ENCODE peak calls at places on chromosomes 4 and X, in six cellular contexts. K, T, W, J, C and D are unnamed samples.

GRCh38 chrX:27439771-27440170 is 23.4 kb downstream of the PPP4R3C start:
- DNase-seq in K (no peak), T (no peak), W (no peak), J (no peak), C (no peak), D (no peak)

GRCh38 chrX:9609987-9610386 is 145.1 kb downstream of the TBL1X start:
- DNase-seq in K (no peak), T (no peak), W (no peak), J (no peak), C (no peak), D (no peak)

GRCh38 chr4:40152642-40153041 is 44.2 kb upstream of the RHOH start:
- DNase-seq in K (no peak), T (no peak), W (no peak), J (no peak), C (no peak), D (no peak)

GRCh38 chr4:107213410-107213809 is 177.3 kb upstream of the DKK2 start:
- DNase-seq in K (no peak), T (no peak), W (no peak), J (no peak), C (no peak), D (no peak)

GRCh38 chr4:105306820-105307219 is 160.1 kb downstream of the TET2 start:
- DNase-seq in K (no peak), T (no peak), W (no peak), J (no peak), C (no peak), D (no peak)

GRCh38 chr4:22363071-22363470 is 152.8 kb downstream of the ADGRA3 start:
- DNase-seq in K (no peak), T (peak), W (no peak), J (no peak), C (no peak), D (no peak)

GRCh38 chrX:115232933-115233496 is 881 bp downstream of the LRCH2 start:
- DNase-seq in K (no peak), T (no peak), W (no peak), J (no peak), C (no peak), D (no peak)

GRCh38 chrX:16185725-16186136 is 18.4 kb downstream of the MAGEB17 start:
- DNase-seq in K (no peak), T (peak), W (no peak), J (no peak), C (peak), D (no peak)

GRCh38 chr4:6633091-6633906 is 7.2 kb upstream of the MRFAP1 start:
- DNase-seq in K (no peak), T (peak), W (peak), J (no peak), C (peak), D (no peak)

GRCh38 chrX:152824841-152825374 is 5.6 kb downstream of the CETN2 start:
- DNase-seq in K (no peak), T (peak), W (no peak), J (no peak), C (no peak), D (no peak)

GRCh38 chr4:82138376-82138775 is 235.4 kb downstream of the HNRNPD start:
- DNase-seq in K (no peak), T (peak), W (peak), J (no peak), C (no peak), D (no peak)

GRCh38 chrX:134144231-134144630 is 92.8 kb upstream of the CCDC160 start:
- DNase-seq in K (no peak), T (peak), W (peak), J (no peak), C (peak), D (no peak)

GRCh38 chrX:21946925-21947641 is 6.6 kb downstream of the SMS start:
- DNase-seq in K (no peak), T (peak), W (no peak), J (no peak), C (peak), D (peak)

GRCh38 chr4:65983062-65983461 is 312.8 kb upstream of the EPHA5 start:
- DNase-seq in K (no peak), T (no peak), W (no peak), J (no peak), C (no peak), D (no peak)

GRCh38 chr4:110793381-110793801 is 170.5 kb upstream of the PITX2 start:
- DNase-seq in K (no peak), T (peak), W (no peak), J (no peak), C (peak), D (no peak)

GRCh38 chrX:74119016-74119910 is 184.7 kb upstream of the ZCCHC13 start:
- DNase-seq in K (no peak), T (peak), W (peak), J (no peak), C (peak), D (no peak)

GRCh38 chr4:139301821-139302611 is at the start of gene NDUFC1:
- DNase-seq in K (no peak), T (peak), W (peak), J (peak), C (peak), D (peak)

GRCh38 chr4:184193556-184194525 is 23.8 kb downstream of the ENPP6 start:
- DNase-seq in K (no peak), T (no peak), W (no peak), J (no peak), C (no peak), D (no peak)

GRCh38 chr4:78569291-78569821 is 17.8 kb downstream of the ANXA3 start:
- DNase-seq in K (no peak), T (peak), W (peak), J (no peak), C (peak), D (no peak)

GRCh38 chr4:14264437-14264836 is 636.9 kb upstream of the BOD1L1 start:
- DNase-seq in K (no peak), T (peak), W (peak), J (no peak), C (no peak), D (peak)

GRCh38 chrX:125205084-125205917 is 114.4 kb upstream of the TEX13C start:
- DNase-seq in K (peak), T (no peak), W (no peak), J (peak), C (peak), D (peak)

GRCh38 chr4:67765928-67766327 is 11.7 kb upstream of the GNRHR start:
- DNase-seq in K (no peak), T (peak), W (no peak), J (no peak), C (no peak), D (no peak)

GRCh38 chrX:55007633-55008032 is 7.5 kb downstream of the APEX2 start:
- DNase-seq in K (no peak), T (peak), W (peak), J (no peak), C (peak), D (no peak)

GRCh38 chrX:154083134-154083517 is 14.4 kb downstream of the MECP2 start:
- DNase-seq in K (no peak), T (no peak), W (no peak), J (no peak), C (peak), D (no peak)

GRCh38 chr4:168335621-168336020 is 17.1 kb upstream of the DDX60 start:
- DNase-seq in K (no peak), T (peak), W (no peak), J (no peak), C (peak), D (no peak)

GRCh38 chr4:137156054-137156453 is 376.2 kb downstream of the PCDH18 start:
- DNase-seq in K (no peak), T (peak), W (no peak), J (no peak), C (peak), D (no peak)

GRCh38 chrX:20252392-20253231 is 14.1 kb downstream of the RPS6KA3 start:
- DNase-seq in K (no peak), T (peak), W (peak), J (peak), C (peak), D (peak)

GRCh38 chr4:109576462-109576861 is 16.4 kb downstream of the MCUB start:
- DNase-seq in K (no peak), T (peak), W (peak), J (no peak), C (peak), D (no peak)

GRCh38 chrX:105471597-105471996 is 251.1 kb upstream of the TEX13A start:
- DNase-seq in K (no peak), T (no peak), W (no peak), J (no peak), C (no peak), D (no peak)

DNA sequence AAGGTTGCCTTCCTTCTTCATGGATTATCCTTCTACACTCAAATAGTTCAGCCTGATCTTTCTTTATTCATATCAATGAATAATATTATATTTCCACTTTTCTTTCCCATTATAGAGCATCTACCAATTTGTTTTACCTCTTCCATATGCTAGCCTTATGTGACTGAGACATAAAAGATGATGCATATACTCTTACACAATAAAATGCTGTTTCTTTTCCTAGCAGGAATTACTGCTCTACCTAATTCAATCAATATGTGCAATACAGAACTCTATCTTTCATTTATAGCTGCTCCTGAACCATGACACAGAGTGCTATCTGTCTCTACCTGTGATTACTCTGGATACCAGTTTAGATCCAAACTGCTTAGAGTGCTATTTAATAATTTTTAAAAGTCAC is 2334.0 kb downstream of the PCDH7 start:
- DNase-seq in K (no peak), T (no peak), W (no peak), J (no peak), C (no peak), D (no peak)
- H4K91ac ChIP-seq in K (no peak), T (no peak), W (no peak), J (no peak), C (no peak), D (no peak)

GRCh38 chr4:10643600-10644425 is 40.8 kb downstream of the CLNK start:
- DNase-seq in K (no peak), T (peak), W (no peak), J (no peak), C (no peak), D (no peak)
- H4K91ac ChIP-seq in K (no peak), T (no peak), W (no peak), J (no peak), C (no peak), D (no peak)

DNA sequence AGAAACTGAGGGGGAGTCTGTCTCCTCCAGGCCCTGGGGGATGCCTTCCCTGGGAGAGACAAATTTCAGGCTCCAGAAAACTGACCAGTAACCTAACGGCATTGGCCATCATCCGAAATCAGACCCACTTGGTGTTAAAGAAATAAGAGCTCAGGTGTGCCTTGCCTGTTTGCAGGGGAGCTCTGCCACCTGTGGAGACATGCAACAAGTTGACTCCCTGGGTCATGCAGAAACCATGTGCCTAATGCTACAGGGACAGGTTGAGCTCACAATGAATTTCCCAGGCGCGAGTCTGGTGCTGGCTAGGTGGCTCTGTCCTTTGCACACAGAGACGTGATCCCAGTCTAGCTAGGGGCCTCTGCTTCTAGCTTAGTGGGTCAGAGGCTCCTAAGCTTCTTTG is 95.8 kb upstream of the KIT start:
- DNase-seq in K (no peak), T (no peak), W (no peak), J (no peak), C (no peak), D (no peak)
- H4K91ac ChIP-seq in K (no peak), T (no peak), W (no peak), J (no peak), C (peak), D (no peak)

DNA sequence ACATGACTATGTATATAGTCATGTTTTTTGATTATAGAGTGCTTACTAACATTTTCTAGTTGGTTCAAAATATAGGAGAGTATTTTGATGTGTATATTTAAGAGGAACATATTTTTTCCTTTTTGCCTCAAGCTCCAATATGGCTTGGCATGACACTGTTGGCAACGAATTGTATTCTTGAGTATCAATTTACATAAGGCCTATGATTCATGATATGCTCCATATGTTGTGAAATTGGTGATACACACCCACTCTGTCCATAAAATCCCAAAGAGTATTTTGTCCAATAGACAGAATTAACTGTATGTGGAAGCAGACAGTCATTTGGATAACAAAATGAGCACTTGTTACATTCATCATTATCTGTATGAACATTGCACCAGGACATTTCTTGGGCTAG is 55.6 kb downstream of the BTC start:
- DNase-seq in K (no peak), T (no peak), W (no peak), J (no peak), C (no peak), D (no peak)
- H4K91ac ChIP-seq in K (no peak), T (no peak), W (no peak), J (no peak), C (no peak), D (no peak)

DNA sequence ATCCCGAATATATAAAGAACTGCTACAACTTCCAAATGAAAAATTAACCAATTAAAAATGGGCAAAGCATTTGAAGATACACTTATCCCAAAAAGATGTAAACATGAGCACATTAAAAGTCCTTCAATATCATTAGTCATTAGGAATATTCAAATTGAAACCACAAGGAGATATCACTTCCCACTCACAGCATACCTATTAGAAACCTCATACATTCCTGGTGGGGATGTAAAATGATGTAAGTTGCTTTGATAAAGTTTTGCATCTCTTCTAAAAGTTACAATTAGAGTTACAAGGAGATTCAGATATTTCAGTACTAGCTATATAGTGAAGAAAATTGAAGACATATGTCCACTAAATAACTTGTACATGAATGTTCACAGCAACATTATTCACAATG is 1109.3 kb upstream of the LCORL start:
- DNase-seq in K (no peak), T (peak), W (peak), J (no peak), C (peak), D (no peak)
- H4K91ac ChIP-seq in K (no peak), T (no peak), W (no peak), J (no peak), C (no peak), D (no peak)

GRCh38 chr4:147407261-147408045 is 73.4 kb upstream of the EDNRA start:
- DNase-seq in K (no peak), T (no peak), W (no peak), J (peak), C (peak), D (peak)
- H4K91ac ChIP-seq in K (no peak), T (no peak), W (no peak), J (no peak), C (no peak), D (no peak)